ENCODE peak calls at places on chromosomes 3 and 15, in six cellular contexts. X, H, S, B, E and N are unnamed samples. For H3K9me3, the result is how much of the 10 kb centered on the place peaks cover.

GRCh38 chr3:136819784-136820640 is 1.1 kb downstream of the SLC35G2 start:
- DNase-seq in S (peak), H (peak), B (peak), E (peak), X (peak), N (peak)

GRCh38 chr15:68205558-68205944 is 419 bp upstream of the CALML4 start:
- DNase-seq in B (no peak), E (no peak), X (no peak), H (no peak), S (no peak), N (no peak)

GRCh38 chr3:138862924-138863775 is 28.4 kb upstream of the PIK3CB start:
- DNase-seq in S (peak), X (peak), B (peak), H (peak), E (no peak), N (peak)

GRCh38 chr3:11757441-11757875 is 89.2 kb downstream of the TAMM41 start:
- DNase-seq in E (no peak), X (peak), S (peak), H (no peak), B (no peak), N (no peak)

GRCh38 chr3:143274291-143274690 is 154.7 kb downstream of the CHST2 start:
- DNase-seq in X (no peak), S (no peak), E (no peak), H (no peak), B (no peak), N (no peak)

GRCh38 chr15:67047149-67047661 is 18.2 kb upstream of the SMAD3 start:
- DNase-seq in E (no peak), H (no peak), S (no peak), X (no peak), B (no peak), N (no peak)

GRCh38 chr15:47331796-47332480 is 385.4 kb upstream of the SEMA6D start:
- DNase-seq in H (no peak), B (no peak), S (peak), E (no peak), X (peak), N (no peak)

GRCh38 chr3:87225659-87226058 is 1.4 kb upstream of the CHMP2B start:
- DNase-seq in H (no peak), B (no peak), E (no peak), X (no peak), S (no peak), N (peak)

GRCh38 chr3:5186089-5186853 is 1.2 kb upstream of the EDEM1 start:
- DNase-seq in X (no peak), E (no peak), S (peak), H (no peak), B (no peak), N (no peak)

GRCh38 chr15:34101366-34102174 is at the start of the genes EMC7 and PGBD4:
- DNase-seq in S (peak), H (peak), B (peak), E (peak), X (peak), N (peak)

GRCh38 chr3:177424541-177424940 is 227.3 kb upstream of the TBL1XR1 start:
- DNase-seq in X (no peak), B (no peak), S (no peak), E (no peak), H (no peak), N (no peak)

GRCh38 chr3:143122608-143123352 is 3.2 kb downstream of the CHST2 start:
- DNase-seq in B (no peak), H (no peak), S (no peak), X (no peak), E (no peak), N (no peak)

GRCh38 chr15:100226107-100226506 is 115.7 kb downstream of the ADAMTS17 start:
- DNase-seq in X (no peak), B (no peak), H (no peak), E (no peak), S (no peak), N (no peak)
- H3K9me3 ChIP-seq in X (under half), B (under half), H (under half), E (under half), S (under half), N (under half)

GRCh38 chr3:89049119-89049518 is 58.3 kb upstream of the EPHA3 start:
- DNase-seq in B (peak), H (peak), X (no peak), S (no peak), E (no peak), N (no peak)
- H3K9ac ChIP-seq in B (no peak), H (no peak), X (no peak), S (no peak), E (no peak), N (no peak)

GRCh38 chr3:152382312-152383135 is 113.8 kb downstream of the MBNL1 start:
- DNase-seq in B (no peak), X (no peak), H (no peak), S (no peak), E (no peak), N (no peak)

GRCh38 chr3:152379415-152380042 is 110.8 kb downstream of the MBNL1 start:
- DNase-seq in E (no peak), X (no peak), B (no peak), H (no peak), S (peak), N (no peak)

GRCh38 chr3:152383136-152383606 is 114.4 kb downstream of the MBNL1 start:
- DNase-seq in B (no peak), H (no peak), S (no peak), E (no peak), X (no peak), N (no peak)

GRCh38 chr3:152380048-152380447 is 111.3 kb downstream of the MBNL1 start:
- DNase-seq in S (no peak), X (no peak), H (no peak), B (no peak), E (no peak), N (no peak)

GRCh38 chr3:152381881-152382295 is 113.2 kb downstream of the MBNL1 start:
- DNase-seq in B (no peak), X (no peak), H (no peak), S (no peak), E (no peak), N (no peak)
- H3K4me3 ChIP-seq in B (no peak), X (peak), H (no peak), S (peak), E (no peak), N (peak)

DNA sequence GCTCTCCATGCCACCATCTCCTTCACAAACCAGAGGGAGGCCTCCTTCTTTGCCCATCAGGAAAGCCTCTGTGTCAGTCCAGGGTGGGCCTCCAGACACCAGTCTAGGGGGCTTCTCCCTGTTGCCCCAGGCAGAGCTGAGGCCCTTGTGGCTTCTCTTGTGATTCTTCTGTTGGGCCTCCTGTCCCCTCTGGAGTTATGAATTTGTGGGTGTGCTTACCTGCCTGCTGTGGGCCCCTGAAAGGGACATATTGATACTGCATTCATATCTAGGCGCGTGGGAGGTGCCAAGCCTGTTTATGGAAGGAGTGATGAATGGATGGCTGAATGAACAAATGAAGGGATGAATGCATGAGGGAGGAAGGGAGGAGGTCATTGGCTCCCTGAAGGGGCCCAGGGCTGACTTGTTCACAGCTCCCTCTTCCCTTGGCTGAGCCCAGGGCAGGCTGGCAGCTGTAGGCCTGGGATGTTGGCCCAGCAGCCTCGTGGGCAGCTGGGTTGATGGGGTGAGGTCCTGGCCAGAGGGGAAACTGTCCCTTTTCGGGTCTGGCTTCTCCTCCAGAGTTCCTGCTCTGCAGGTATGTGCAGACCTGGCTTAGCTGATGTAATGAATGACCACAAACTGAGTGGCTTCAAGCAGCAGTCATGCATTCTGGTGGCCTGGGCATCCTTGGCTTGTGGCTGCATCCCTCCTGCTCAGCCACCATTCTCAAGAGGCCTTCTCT is 195.4 kb downstream of the GOLGA6L6 start:
- DNase-seq in H (no peak), E (no peak), X (peak), B (no peak), S (no peak), N (no peak)
- H3K9me3 ChIP-seq in H (under half), E (under half), X (under half), B (under half), S (under half), N (under half)

GRCh38 chr3:116378077-116378476 is 67.2 kb downstream of the LSAMP start:
- DNase-seq in B (no peak), H (no peak), S (no peak), X (no peak), E (no peak), N (no peak)
- H3K9ac ChIP-seq in B (no peak), H (no peak), S (no peak), X (no peak), E (no peak), N (no peak)

GRCh38 chr3:194324823-194325327 is 26.3 kb downstream of the CPN2 start:
- DNase-seq in S (peak), B (no peak), E (no peak), H (no peak), X (no peak), N (no peak)

GRCh38 chr3:194325424-194326165 is 25.5 kb downstream of the CPN2 start:
- DNase-seq in S (peak), H (no peak), E (no peak), B (no peak), X (no peak), N (no peak)

GRCh38 chr3:194321666-194322640 is 29.2 kb downstream of the CPN2 start:
- DNase-seq in B (no peak), X (no peak), E (no peak), H (no peak), S (no peak), N (no peak)

GRCh38 chr3:194322701-194323174 is 28.4 kb downstream of the CPN2 start:
- DNase-seq in S (peak), H (no peak), X (peak), E (no peak), B (no peak), N (no peak)

DNA sequence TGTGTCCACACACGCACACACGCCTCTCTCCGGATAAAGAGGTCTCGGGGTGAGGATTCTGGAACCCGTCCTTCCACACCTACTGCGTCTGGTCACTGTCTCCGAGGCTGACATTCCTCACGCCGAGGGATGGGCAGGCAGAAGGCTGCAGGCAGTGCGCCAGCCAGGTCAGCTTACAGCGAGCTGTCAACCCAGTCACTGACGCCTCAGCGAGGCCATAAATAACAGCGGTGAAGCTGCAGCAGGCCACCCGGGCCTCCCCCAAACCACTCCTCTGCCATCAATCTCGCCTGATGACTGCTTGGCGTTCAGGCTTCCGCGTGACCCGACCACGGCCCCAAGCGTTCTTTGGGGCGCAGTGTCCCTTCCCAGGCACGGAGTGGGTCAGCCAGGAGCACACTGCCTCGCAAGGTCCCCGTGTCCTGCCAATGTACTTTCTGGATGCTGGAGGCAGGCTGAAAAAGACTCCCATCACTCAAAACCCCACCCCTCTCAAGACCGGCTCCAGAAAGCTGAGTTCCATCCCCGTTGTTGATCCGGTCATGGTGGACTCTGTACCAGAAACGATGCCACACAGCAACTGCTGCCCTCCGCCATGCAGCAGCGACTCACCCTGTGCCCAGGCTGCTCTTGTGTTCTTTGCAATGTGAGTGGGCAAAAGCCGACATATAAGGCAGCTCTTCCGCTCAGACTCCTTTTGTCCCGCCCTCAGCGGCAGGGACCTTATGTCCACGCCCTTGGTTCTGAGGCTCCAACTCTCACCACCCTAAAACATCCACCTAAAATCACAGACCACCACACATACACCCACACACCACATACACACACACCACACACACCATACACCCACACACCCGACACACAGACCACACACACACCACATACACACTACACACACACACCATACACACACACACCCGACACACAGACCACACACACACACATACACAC is 27.1 kb downstream of the CPN2 start:
- DNase-seq in B (no peak), X (no peak), E (no peak), S (peak), H (no peak), N (peak)
- H3K4me3 ChIP-seq in B (no peak), X (no peak), E (peak), S (peak), H (no peak), N (peak)

GRCh38 chr3:377158-377561 is 180.6 kb downstream of the CHL1 start:
- DNase-seq in H (no peak), X (peak), B (no peak), S (peak), E (peak), N (no peak)

GRCh38 chr3:373193-373784 is 176.7 kb downstream of the CHL1 start:
- DNase-seq in E (no peak), H (no peak), X (no peak), B (no peak), S (no peak), N (no peak)

GRCh38 chr3:374459-374858 is 177.9 kb downstream of the CHL1 start:
- DNase-seq in B (no peak), E (no peak), H (no peak), X (no peak), S (no peak), N (no peak)
- H3K9me3 ChIP-seq in B (under half), E (under half), H (under half), X (under half), S (under half), N (under half)

DNA sequence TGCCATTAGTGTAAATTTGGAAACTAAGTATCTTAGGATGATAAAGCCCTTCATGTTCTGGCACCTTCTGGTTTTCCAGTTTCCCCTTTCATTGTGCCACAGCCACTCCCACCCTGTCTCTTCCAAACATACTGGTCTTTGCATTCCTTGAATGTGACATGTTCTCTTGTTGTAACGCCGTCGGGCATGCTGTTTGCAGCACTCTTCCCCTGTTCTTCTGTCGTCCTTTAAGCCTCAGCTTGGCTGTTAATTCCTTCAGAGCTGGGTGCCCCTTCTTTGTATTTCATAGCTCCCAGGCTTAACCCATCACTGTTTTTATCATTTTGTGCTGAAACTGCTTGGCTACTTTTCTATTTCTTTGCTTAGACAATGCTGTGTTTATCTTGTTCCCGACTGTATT is 95.5 kb upstream of the KCNAB1 start:
- DNase-seq in X (peak), H (no peak), B (no peak), S (peak), E (no peak), N (no peak)
- H3K9ac ChIP-seq in X (no peak), H (no peak), B (no peak), S (peak), E (no peak), N (no peak)